ENCODE peak calls at places on chromosomes 12 and 14, in five cellular contexts. W is transverse colon, P is ovary, V is Peyer's patch, J is MCF 10A. X is an unnamed sample.

GRCh38 chr14:99413972-99414371 is 66.7 kb downstream of the SETD3 start:
- DNase-seq in W (no peak), P (no peak), V (no peak), J (no peak), X (no peak)

GRCh38 chr12:92466391-92467305 is 236.1 kb upstream of the PLEKHG7 start:
- DNase-seq in W (peak; percentile 53), P (no peak), V (peak; percentile 78), J (no peak), X (no peak)

GRCh38 chr12:64066052-64066451 is 156.0 kb downstream of the KICS2 start:
- DNase-seq in W (no peak), P (no peak), V (no peak), J (no peak), X (no peak)

GRCh38 chr12:5665615-5666014 is 233.7 kb downstream of the NTF3 start:
- DNase-seq in W (no peak), P (no peak), V (no peak), J (no peak), X (no peak)

GRCh38 chr12:50167026-50167742 is at the start of gene CERS5:
- DNase-seq in W (peak; percentile 99), P (peak; percentile 99), V (peak; percentile 95), J (peak; percentile 99), X (peak; percentile 95)

GRCh38 chr14:63928744-63929174 is 76.0 kb downstream of the SYNE2 start:
- DNase-seq in W (no peak), P (no peak), V (no peak), J (no peak), X (no peak)

GRCh38 chr12:34354239-34355200 is 332.2 kb downstream of the ALG10 start:
- DNase-seq in W (no peak), P (no peak), V (no peak), J (no peak), X (no peak)

GRCh38 chr14:35085441-35085840 is 36.3 kb downstream of the PPP2R3C start:
- DNase-seq in W (no peak), P (no peak), V (no peak), J (no peak), X (no peak)

GRCh38 chr12:138171-138897 is 71.8 kb downstream of the IQSEC3 start:
- DNase-seq in W (no peak), P (peak; percentile 23), V (no peak), J (no peak), X (no peak)

GRCh38 chr14:29310757-29311156 is 544.2 kb downstream of the FOXG1 start:
- DNase-seq in W (no peak), P (no peak), V (no peak), J (no peak), X (no peak)

GRCh38 chr12:46664771-46665287 is 161.0 kb downstream of the SLC38A4 start:
- DNase-seq in W (no peak), P (no peak), V (no peak), J (peak; percentile 88), X (no peak)

GRCh38 chr12:28306535-28306934 is 116.3 kb downstream of the CCDC91 start:
- DNase-seq in W (no peak), P (no peak), V (no peak), J (no peak), X (no peak)

DNA sequence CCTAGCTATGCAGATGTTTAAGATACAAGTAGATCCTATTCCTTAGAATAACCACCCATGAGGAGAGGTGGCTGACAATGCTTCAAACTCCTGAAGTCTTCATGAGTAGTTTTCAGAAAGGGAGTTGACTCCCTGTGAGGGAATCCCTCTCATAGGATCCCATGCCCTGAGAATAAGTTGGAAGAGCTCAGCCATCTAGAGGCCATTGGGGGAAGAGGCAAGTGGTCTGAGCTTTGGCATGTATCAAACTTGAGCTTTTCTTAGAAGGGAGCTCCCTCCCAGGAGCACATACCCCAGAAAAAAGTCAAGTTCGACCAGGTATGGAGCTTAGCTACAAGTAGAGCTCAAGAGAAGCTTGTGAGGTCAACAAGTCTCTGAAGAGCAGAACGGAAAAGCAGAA is 165.7 kb upstream of the RBM19 start:
- DNase-seq in W (no peak), P (no peak), V (no peak), J (no peak), X (no peak)
- TF ChIP-seq CTCF in W (no peak), P (no peak), V (no peak), J (no peak), X (no peak)

DNA sequence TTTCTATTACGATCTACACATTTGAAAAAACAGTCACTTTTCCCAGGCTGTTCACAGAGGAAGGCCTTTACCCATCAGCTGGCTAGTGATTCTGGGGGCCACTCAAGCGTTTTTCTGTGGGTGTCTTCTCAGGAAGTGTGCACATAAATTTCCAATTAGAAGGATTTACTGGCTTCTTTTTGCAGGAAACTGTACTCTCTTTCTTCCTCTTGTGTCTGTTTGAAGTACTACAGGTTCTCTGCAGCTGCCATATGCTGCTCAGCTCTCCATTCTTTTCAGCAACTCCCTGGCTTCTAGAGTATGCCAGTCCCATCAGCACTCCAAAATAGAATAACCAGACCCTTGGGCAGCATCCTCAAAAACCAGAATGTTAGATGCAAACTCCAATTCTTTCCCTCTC is 110.4 kb upstream of the NAV3 start:
- DNase-seq in W (no peak), P (no peak), V (no peak), J (no peak), X (no peak)
- TF ChIP-seq CTCF in W (no peak), P (no peak), V (no peak), J (no peak), X (no peak)

GRCh38 chr12:27015730-27016076 is 1.5 kb upstream of the TM7SF3 start:
- DNase-seq in W (no peak), P (no peak), V (no peak), J (peak; percentile 45), X (no peak)
- TF ChIP-seq CTCF in W (peak; percentile 26), P (peak; percentile 35), V (peak; percentile 30), J (peak; percentile 43), X (no peak)

GRCh38 chr12:14256555-14257169 is 108.8 kb upstream of the ATF7IP start:
- DNase-seq in W (peak; percentile 77), P (peak; percentile 65), V (peak; percentile 83), J (peak; percentile 80), X (peak; percentile 31)
- TF ChIP-seq CTCF in W (peak; percentile 58), P (peak; percentile 74), V (peak; percentile 67), J (peak; percentile 30), X (peak; percentile 74)

DNA sequence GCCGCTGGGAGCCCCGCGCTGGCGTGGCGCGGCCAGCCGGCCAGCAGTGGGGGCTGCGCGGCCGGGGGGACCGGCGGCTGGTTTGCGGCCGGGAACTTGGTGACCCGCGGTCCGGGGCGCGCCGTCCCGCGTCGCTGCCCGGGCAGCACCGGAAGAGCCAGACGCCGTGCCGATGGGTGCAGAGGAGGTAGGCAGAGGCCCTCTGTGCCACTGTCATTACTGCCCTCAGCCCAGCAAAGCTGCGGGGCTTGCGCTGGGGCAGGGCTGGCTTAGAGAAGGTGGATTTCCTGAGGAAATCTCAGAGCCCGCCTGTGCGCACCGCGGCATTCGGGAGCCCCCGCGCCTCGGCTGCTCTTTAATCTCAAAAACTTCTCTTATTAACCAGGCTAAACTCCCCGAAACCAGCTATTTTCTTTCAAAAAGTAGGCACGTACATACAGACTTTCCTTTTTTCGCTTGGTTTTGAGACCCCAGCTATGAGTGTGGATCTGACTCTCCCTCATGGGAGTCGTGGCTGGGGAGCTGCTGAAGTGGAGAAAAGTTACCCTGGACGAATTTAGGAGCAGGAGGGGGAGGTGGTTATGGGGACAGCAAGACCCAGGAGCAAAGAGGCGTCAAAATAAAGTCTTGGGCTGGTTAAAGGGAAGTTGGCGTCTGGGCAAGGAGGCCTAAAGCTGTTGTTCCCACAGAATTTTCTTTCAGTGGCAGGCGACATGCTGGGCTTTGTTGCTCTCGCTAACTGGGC is 790 bp downstream of the SUSD6 start:
- DNase-seq in W (peak; percentile 50), P (no peak), V (peak; percentile 50), J (peak; percentile 27), X (no peak)
- TF ChIP-seq CTCF in W (no peak), P (no peak), V (peak; percentile 0), J (no peak), X (no peak)

GRCh38 chr12:112555621-112556233 is 137.0 kb downstream of the PTPN11 start:
- DNase-seq in W (no peak), P (no peak), V (no peak), J (no peak), X (no peak)
- TF ChIP-seq CTCF in W (no peak), P (no peak), V (no peak), J (no peak), X (no peak)